ENCODE peak calls at places on chromosomes 12 and 14, in four cellular contexts. N is NCI-H1048, B is stromal cell of bone marrow, X is GF-D8. P is an unnamed sample.

GRCh38 chr12:40010899-40011774 is 94.7 kb downstream of the SLC2A13 start:
- DNase-seq in N (no peak), B (peak; percentile 78), X (peak; percentile 27), P (peak; percentile 24)

GRCh38 chr12:7581046-7581445 is 77.5 kb upstream of the CD163 start:
- DNase-seq in N (no peak), B (no peak), X (no peak), P (no peak)

GRCh38 chr14:36646664-36647416 is 14.8 kb upstream of the PAX9 start:
- DNase-seq in N (no peak), B (no peak), X (no peak), P (no peak)

GRCh38 chr14:34956906-34957305 is 25.9 kb upstream of the SRP54 start:
- DNase-seq in N (no peak), B (no peak), X (no peak), P (no peak)

GRCh38 chr12:54393743-54394142 is 9.2 kb upstream of the ZNF385A start:
- DNase-seq in N (no peak), B (no peak), X (no peak), P (no peak)

GRCh38 chr12:56839489-56840442 is 76.6 kb downstream of the HSD17B6 start:
- DNase-seq in N (no peak), B (peak; percentile 25), X (peak; percentile 24), P (peak; percentile 71)

GRCh38 chr14:95040723-95041476 is 116.4 kb downstream of the DICER1 start:
- DNase-seq in N (no peak), B (peak; percentile 81), X (no peak), P (no peak)

GRCh38 chr12:50024227-50024626 is 1.1 kb downstream of the RACGAP1 start:
- DNase-seq in N (no peak), B (no peak), X (no peak), P (no peak)

GRCh38 chr14:36785511-36785910 is 123.9 kb downstream of the PAX9 start:
- DNase-seq in N (no peak), B (no peak), X (no peak), P (no peak)

GRCh38 chr12:94769040-94769420 is 118.7 kb upstream of the TMCC3 start:
- DNase-seq in N (no peak), B (no peak), X (peak; percentile 88), P (no peak)

GRCh38 chr14:67674139-67674479 is 323 bp downstream of the VTI1B start:
- DNase-seq in N (peak; percentile 25), B (no peak), X (no peak), P (no peak)